ENCODE peak calls at places on chromosomes 3 and 15, in ten cellular contexts. O is sigmoid colon, N is thoracic aorta, M is aorta, E is psoas muscle, T is endodermal cell, R is uterus, B is esophagus muscularis mucosa, D is hepatocyte, Z is HCT116. A is an unnamed sample. For H3K4me1, the result is how much of the 10 kb centered on the place peaks cover.

GRCh38 chr3:108404409-108404808 is 106.0 kb downstream of the MYH15 start:
- DNase-seq in E (no peak), M (no peak), O (no peak), Z (no peak), D (no peak), R (no peak), B (no peak), T (no peak), N (no peak), A (no peak)

GRCh38 chr15:60899322-60899966 is 329.7 kb downstream of the RORA start:
- DNase-seq in M (no peak), N (no peak), D (no peak), R (no peak), B (no peak), Z (no peak), T (no peak), O (no peak), E (no peak), A (no peak)

GRCh38 chr3:26132942-26133341 is 343.1 kb downstream of the OXSM start:
- DNase-seq in N (no peak), Z (no peak), O (no peak), T (no peak), E (no peak), D (no peak), R (no peak), M (no peak), B (no peak), A (no peak)

GRCh38 chr3:55538158-55538557 is 51.1 kb upstream of the WNT5A start:
- DNase-seq in E (no peak), T (no peak), O (no peak), R (no peak), B (no peak), Z (no peak), M (no peak), D (no peak), N (no peak), A (no peak)

GRCh38 chr15:66254364-66255292 is 1.1 kb upstream of the MEGF11 start:
- DNase-seq in M (no peak), D (no peak), O (no peak), B (no peak), E (no peak), N (no peak), Z (no peak), R (no peak), T (peak), A (no peak)

GRCh38 chr3:69474186-69474585 is 88.3 kb upstream of the FRMD4B start:
- DNase-seq in T (no peak), N (no peak), B (no peak), R (no peak), O (no peak), Z (no peak), D (no peak), M (no peak), E (no peak), A (no peak)

GRCh38 chr3:79954756-79955155 is 187.0 kb upstream of the ROBO1 start:
- DNase-seq in D (no peak), M (no peak), R (no peak), B (no peak), N (no peak), O (no peak), E (no peak), Z (no peak), T (no peak), A (no peak)

GRCh38 chr3:64399205-64399800 is 174.0 kb upstream of the PRICKLE2 start:
- DNase-seq in D (peak), R (peak), M (no peak), E (no peak), B (peak), Z (peak), T (peak), O (no peak), N (no peak), A (peak)

GRCh38 chr15:77974098-77974414 is 103.5 kb downstream of the TBC1D2B start:
- DNase-seq in Z (no peak), E (peak), T (no peak), B (no peak), D (no peak), O (peak), N (no peak), R (no peak), M (peak), A (no peak)

GRCh38 chr3:65938676-65939075 is 100.0 kb downstream of the MAGI1 start:
- DNase-seq in Z (no peak), R (no peak), O (no peak), B (no peak), E (no peak), N (no peak), T (no peak), D (no peak), M (no peak), A (no peak)

GRCh38 chr3:47605646-47606045 is 27.0 kb upstream of the CSPG5 start:
- DNase-seq in T (no peak), M (no peak), D (no peak), O (no peak), Z (no peak), R (no peak), E (no peak), B (no peak), N (no peak), A (no peak)

GRCh38 chr3:163071684-163072083 is 1575.1 kb downstream of the OTOL1 start:
- DNase-seq in N (no peak), R (no peak), B (no peak), E (no peak), Z (no peak), T (no peak), O (no peak), D (no peak), M (no peak), A (no peak)

GRCh38 chr15:81053621-81054020 is 52.9 kb downstream of the TLNRD1 start:
- DNase-seq in B (no peak), N (no peak), M (no peak), E (no peak), T (no peak), D (no peak), Z (no peak), R (no peak), O (no peak), A (no peak)

GRCh38 chr3:33141006-33141405 is 27.2 kb downstream of the CRTAP start:
- DNase-seq in T (no peak), D (no peak), B (peak), R (no peak), E (no peak), N (no peak), O (no peak), M (no peak), Z (no peak), A (no peak)

GRCh38 chr3:183481582-183481981 is 53.2 kb upstream of the MCF2L2 start:
- DNase-seq in E (no peak), O (no peak), T (peak), M (no peak), D (no peak), Z (no peak), B (peak), R (no peak), N (no peak), A (no peak)

GRCh38 chr3:14431556-14431927 is 29.1 kb downstream of the SLC6A6 start:
- DNase-seq in E (no peak), O (no peak), N (no peak), D (no peak), Z (no peak), T (peak), R (no peak), M (no peak), B (no peak), A (no peak)

GRCh38 chr15:92140802-92141201 is 252.9 kb upstream of the ST8SIA2 start:
- DNase-seq in R (no peak), O (no peak), B (no peak), M (no peak), T (no peak), E (no peak), Z (no peak), D (no peak), N (no peak), A (no peak)

GRCh38 chr3:107525954-107526305 is 3.2 kb downstream of the BBX start:
- DNase-seq in B (no peak), R (no peak), Z (no peak), O (no peak), T (no peak), N (no peak), E (no peak), M (no peak), D (no peak), A (no peak)

GRCh38 chr3:177238661-177239216 is 41.5 kb upstream of the TBL1XR1 start:
- DNase-seq in D (no peak), E (no peak), N (no peak), O (no peak), M (no peak), Z (no peak), B (no peak), T (no peak), R (no peak), A (no peak)

GRCh38 chr3:18988619-18989229 is 159.6 kb upstream of the KCNH8 start:
- DNase-seq in N (no peak), T (no peak), O (no peak), Z (no peak), R (no peak), M (no peak), B (no peak), D (peak), E (no peak), A (no peak)

GRCh38 chr3:635393-635792 is 438.8 kb downstream of the CHL1 start:
- DNase-seq in T (peak), Z (no peak), O (no peak), D (no peak), B (no peak), N (no peak), M (no peak), R (no peak), E (no peak), A (no peak)

GRCh38 chr15:74400915-74401757 is 32.6 kb downstream of the SEMA7A start:
- DNase-seq in M (no peak), E (no peak), D (no peak), O (no peak), T (no peak), Z (no peak), N (no peak), B (no peak), R (no peak), A (no peak)

GRCh38 chr3:115553796-115554495 is 69.4 kb upstream of the GAP43 start:
- DNase-seq in D (no peak), Z (no peak), R (no peak), T (no peak), M (no peak), O (no peak), N (no peak), B (no peak), E (no peak), A (peak)

GRCh38 chr15:96358795-96359190 is 28.3 kb downstream of the NR2F2 start:
- DNase-seq in D (no peak), B (no peak), E (no peak), T (no peak), Z (no peak), O (no peak), M (no peak), N (no peak), R (no peak), A (no peak)

GRCh38 chr3:71104090-71104489 is 479.4 kb downstream of the FOXP1 start:
- DNase-seq in M (no peak), T (no peak), B (no peak), D (no peak), R (no peak), O (no peak), Z (no peak), E (no peak), N (no peak), A (no peak)

GRCh38 chr3:79881431-79881830 is 113.6 kb upstream of the ROBO1 start:
- DNase-seq in N (no peak), E (no peak), R (no peak), Z (no peak), M (no peak), D (no peak), B (no peak), T (no peak), O (no peak), A (no peak)

GRCh38 chr3:155870945-155871745 is 695 bp downstream of the GMPS start:
- DNase-seq in N (no peak), M (peak), T (peak), D (peak), O (peak), E (peak), B (no peak), R (peak), Z (no peak), A (no peak)

GRCh38 chr3:158920375-158920774 is 118.5 kb downstream of the MFSD1 start:
- DNase-seq in T (no peak), O (no peak), D (no peak), R (no peak), B (no peak), M (no peak), N (no peak), Z (no peak), E (no peak), A (no peak)

GRCh38 chr3:57577786-57578185 is 19.4 kb downstream of the ARF4 start:
- DNase-seq in M (no peak), T (no peak), B (no peak), R (no peak), D (peak), N (no peak), Z (no peak), E (no peak), O (no peak), A (no peak)

GRCh38 chr3:151795276-151795675 is 18.6 kb upstream of the AADAC start:
- DNase-seq in T (no peak), D (no peak), Z (no peak), N (no peak), B (no peak), E (no peak), O (no peak), R (no peak), M (no peak), A (no peak)

GRCh38 chr3:184656991-184657669 is 54.7 kb downstream of the MAGEF1 start:
- DNase-seq in R (no peak), T (peak), O (no peak), N (no peak), Z (no peak), M (no peak), E (no peak), D (no peak), B (no peak), A (no peak)

GRCh38 chr15:92920595-92921169 is 20.6 kb downstream of the CHD2 start:
- DNase-seq in N (no peak), O (no peak), R (no peak), D (no peak), M (no peak), Z (no peak), T (no peak), E (no peak), B (no peak), A (no peak)

DNA sequence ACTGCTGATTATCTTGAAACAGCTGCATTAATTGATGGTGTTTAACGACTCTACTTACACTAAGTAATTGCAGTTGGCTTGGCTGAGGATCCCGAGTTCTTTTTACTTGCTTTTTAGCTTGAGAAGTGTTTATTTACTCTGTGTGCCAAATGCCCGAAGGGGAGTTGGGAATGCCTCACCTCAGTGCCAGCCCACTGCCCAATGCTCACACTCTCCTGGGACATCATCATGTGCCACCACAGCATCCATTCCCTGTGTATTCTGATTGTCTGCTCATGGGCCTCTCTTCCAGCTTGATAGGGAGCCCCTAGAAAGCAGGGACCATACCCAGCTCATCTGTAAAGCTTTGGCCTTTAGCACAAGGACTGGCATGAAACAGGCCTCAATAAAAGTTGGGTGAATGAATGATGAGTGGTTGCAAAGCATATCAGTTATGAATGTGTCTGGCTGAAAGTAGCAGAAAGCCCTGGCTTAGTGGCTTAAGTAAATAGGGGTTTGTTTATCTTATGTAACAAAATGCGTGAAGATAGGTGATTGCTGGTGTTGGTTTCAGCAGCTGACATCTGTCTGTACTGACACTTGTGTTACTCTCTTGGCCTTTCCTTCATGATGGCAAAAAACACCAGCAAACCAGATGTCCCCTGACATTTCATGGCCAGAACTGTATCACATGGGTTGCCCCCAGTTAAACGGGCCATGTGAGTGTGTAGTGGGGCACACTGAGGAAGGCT is 8.1 kb downstream of the PXYLP1 start:
- DNase-seq in R (no peak), O (no peak), B (peak), E (no peak), T (peak), N (no peak), Z (no peak), D (no peak), M (no peak), A (no peak)
- H3K4me1 ChIP-seq in R (under half), O (under half), B (under half), E (half or more), T (under half), N (half or more), Z (under half), D (under half), M (under half), A (under half)

DNA sequence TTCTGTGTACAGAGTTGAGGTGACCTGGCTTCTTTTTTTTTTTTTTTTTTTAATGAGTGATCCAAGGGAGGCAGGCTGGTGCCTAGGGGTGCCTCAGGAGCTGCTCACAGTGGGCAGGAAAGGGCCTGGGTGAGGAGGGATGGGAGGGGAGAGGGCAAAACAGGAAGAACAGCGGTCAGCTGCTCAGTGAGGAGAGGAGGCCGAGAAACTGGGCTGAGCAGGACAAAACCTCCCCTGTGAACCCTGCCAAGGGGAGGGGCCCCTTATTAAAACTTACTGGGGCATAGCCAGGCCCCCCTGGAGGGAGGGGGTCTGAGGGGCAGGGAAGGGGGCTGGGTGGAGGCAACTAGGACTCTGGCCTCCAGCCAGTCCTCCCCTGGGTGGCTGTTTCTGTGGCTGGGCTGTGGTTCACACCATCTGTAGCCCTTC is 3.5 kb downstream of the PLEKHO2 start:
- DNase-seq in M (peak), O (peak), N (no peak), T (no peak), R (no peak), B (no peak), E (peak), Z (no peak), D (no peak), A (no peak)
- H3K4me3 ChIP-seq in M (no peak), O (peak), N (peak), T (no peak), R (peak), B (peak), E (peak), Z (no peak), D (no peak), A (no peak)

GRCh38 chr3:122874116-122874515 is 79.2 kb downstream of the SLC49A4 start:
- DNase-seq in D (no peak), N (no peak), R (no peak), M (no peak), E (no peak), O (no peak), Z (no peak), B (no peak), T (no peak), A (no peak)

GRCh38 chr3:122864498-122864897 is 69.6 kb downstream of the SLC49A4 start:
- DNase-seq in R (no peak), B (no peak), Z (no peak), T (no peak), O (no peak), E (no peak), M (no peak), D (no peak), N (no peak), A (no peak)

DNA sequence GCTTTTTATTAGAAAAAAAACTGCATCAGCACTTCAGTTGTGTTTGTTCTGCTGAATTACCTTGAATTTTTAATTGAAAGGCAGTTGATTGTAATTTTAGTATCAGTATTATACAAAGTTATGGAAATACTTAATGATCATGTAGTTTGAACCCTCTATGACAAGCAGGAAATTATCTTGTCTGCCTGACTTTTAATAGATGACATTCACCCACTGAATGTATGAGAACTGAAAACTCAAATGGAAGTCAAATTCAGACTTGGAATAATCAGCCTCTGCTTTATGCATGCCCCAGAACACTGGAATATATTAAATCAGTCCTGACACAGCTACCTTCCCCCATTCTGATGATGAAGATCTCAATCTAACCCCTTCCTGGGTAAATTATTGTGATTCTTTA is 73.5 kb downstream of the SLC49A4 start:
- DNase-seq in T (no peak), D (no peak), O (no peak), M (no peak), R (no peak), E (no peak), Z (no peak), B (no peak), N (no peak), A (no peak)
- H3K4me1 ChIP-seq in T (under half), D (under half), O (under half), M (under half), R (under half), E (under half), Z (under half), B (under half), N (under half), A (under half)

DNA sequence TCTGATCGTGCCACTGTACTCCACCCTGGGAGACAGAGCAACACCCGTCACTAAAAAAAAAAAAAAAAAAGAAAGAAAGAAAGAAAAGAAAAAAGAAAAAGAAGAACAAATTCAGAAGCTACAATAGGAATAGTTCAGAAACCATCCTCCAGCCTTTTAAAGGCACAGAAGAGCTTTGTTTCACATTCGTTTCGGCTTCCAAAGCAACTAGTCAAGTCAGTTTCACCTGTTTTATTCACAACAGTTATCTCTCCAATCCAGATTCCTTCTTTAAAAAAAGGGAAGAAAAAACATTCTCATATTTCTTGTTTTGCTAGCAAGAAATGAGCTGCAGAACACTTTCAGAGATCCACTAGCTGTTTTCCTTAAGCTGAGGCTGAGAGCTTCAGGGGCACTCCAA is 767.7 kb upstream of the CFAP20DC start:
- DNase-seq in D (no peak), B (no peak), N (no peak), T (no peak), O (no peak), M (no peak), Z (no peak), R (no peak), E (no peak), A (no peak)
- H3K4me3 ChIP-seq in D (no peak), B (no peak), N (peak), T (no peak), O (no peak), M (no peak), Z (peak), R (no peak), E (no peak), A (no peak)

GRCh38 chr15:64855206-64856000 is 13.7 kb downstream of the PLEKHO2 start:
- DNase-seq in O (peak), D (no peak), R (no peak), B (no peak), M (peak), T (peak), N (no peak), Z (no peak), E (no peak), A (no peak)
- H3K4me1 ChIP-seq in O (half or more), D (under half), R (under half), B (half or more), M (under half), T (under half), N (half or more), Z (under half), E (under half), A (under half)

GRCh38 chr15:99511529-99511864 is 54.3 kb upstream of the MEF2A start:
- DNase-seq in Z (no peak), E (no peak), N (no peak), B (no peak), M (no peak), O (no peak), R (no peak), T (no peak), D (no peak), A (no peak)

GRCh38 chr15:99514306-99514705 is 51.5 kb upstream of the MEF2A start:
- DNase-seq in E (no peak), N (no peak), T (no peak), O (no peak), B (no peak), Z (no peak), R (no peak), D (no peak), M (no peak), A (peak)

GRCh38 chr15:99509686-99510461 is 55.9 kb upstream of the MEF2A start:
- DNase-seq in T (no peak), R (no peak), N (no peak), E (no peak), B (no peak), M (no peak), D (no peak), Z (no peak), O (no peak), A (no peak)

GRCh38 chr15:99508807-99509311 is 56.9 kb upstream of the MEF2A start:
- DNase-seq in O (no peak), M (no peak), D (no peak), E (no peak), Z (no peak), B (no peak), T (no peak), N (no peak), R (no peak), A (no peak)

GRCh38 chr15:99511865-99512632 is 53.7 kb upstream of the MEF2A start:
- DNase-seq in T (no peak), D (no peak), Z (no peak), O (no peak), R (no peak), B (no peak), N (no peak), M (no peak), E (peak), A (no peak)
- H3K4me3 ChIP-seq in T (no peak), D (no peak), Z (no peak), O (no peak), R (no peak), B (no peak), N (peak), M (no peak), E (peak), A (no peak)

GRCh38 chr3:40989141-40990061 is 209.9 kb upstream of the CTNNB1 start:
- DNase-seq in E (no peak), B (no peak), R (no peak), T (no peak), Z (no peak), O (no peak), N (no peak), D (no peak), M (no peak), A (no peak)
- H3K4me1 ChIP-seq in E (under half), B (under half), R (under half), T (under half), Z (under half), O (under half), N (under half), D (under half), M (under half), A (under half)